ENCODE peak calls at places on chromosomes 5 and 9, in four cellular contexts. G, V, L and H are unnamed samples.
A peak's percentile ranks its signal among the peaks of the same experiment; 100 is the strongest.

GRCh38 chr9:89145086-89145485 is 33.5 kb downstream of the SHC3 start:
- DNase-seq in G (no peak), V (no peak), L (no peak), H (no peak)

GRCh38 chr9:116267021-116267420 is 113.4 kb downstream of the PAPPA start:
- DNase-seq in G (no peak), V (no peak), L (no peak), H (no peak)

GRCh38 chr9:130906727-130907416 is 10.3 kb upstream of the QRFP start:
- DNase-seq in G (no peak), V (no peak), L (no peak), H (no peak)

GRCh38 chr5:126490167-126490937 is 67.1 kb downstream of the GRAMD2B start:
- DNase-seq in G (no peak), V (no peak), L (no peak), H (no peak)

GRCh38 chr9:20611751-20612287 is 10.5 kb downstream of the MLLT3 start:
- DNase-seq in G (peak; percentile 9), V (no peak), L (peak; percentile 64), H (no peak)

GRCh38 chr9:130128251-130128650 is 44.0 kb upstream of the NCS1 start:
- DNase-seq in G (no peak), V (peak; percentile 66), L (no peak), H (no peak)

GRCh38 chr9:98547606-98548005 is 161.1 kb downstream of the GABBR2 start:
- DNase-seq in G (no peak), V (no peak), L (no peak), H (no peak)

GRCh38 chr9:134914501-134914834 is 3.2 kb downstream of the FCN1 start:
- DNase-seq in G (no peak), V (no peak), L (no peak), H (no peak)

GRCh38 chr5:177066227-177066626 is 20.5 kb upstream of the FGFR4 start:
- DNase-seq in G (no peak), V (no peak), L (no peak), H (no peak)

GRCh38 chr9:89153618-89154017 is 25.0 kb downstream of the SHC3 start:
- DNase-seq in G (no peak), V (no peak), L (no peak), H (peak; percentile 16)

GRCh38 chr5:135834639-135835529 is at the start of gene SLC25A48:
- DNase-seq in G (peak; percentile 80), V (no peak), L (peak; percentile 52), H (peak; percentile 58)

GRCh38 chr5:32600057-32600622 is 14.8 kb downstream of the SUB1 start:
- DNase-seq in G (no peak), V (no peak), L (no peak), H (no peak)

GRCh38 chr9:68895741-68896478 is 118.0 kb downstream of the PRKACG start:
- DNase-seq in G (no peak), V (peak; percentile 69), L (no peak), H (no peak)

GRCh38 chr5:138275379-138275782 is 960 bp upstream of the GFRA3 start:
- DNase-seq in G (peak; percentile 89), V (no peak), L (peak; percentile 7), H (no peak)

GRCh38 chr9:136409557-136410455 is 608 bp downstream of the ENTR1 start:
- DNase-seq in G (peak; percentile 80), V (no peak), L (peak; percentile 30), H (no peak)

GRCh38 chr5:134247411-134247810 is 21.5 kb upstream of the PPP2CA start:
- DNase-seq in G (no peak), V (no peak), L (peak; percentile 69), H (peak; percentile 54)

GRCh38 chr5:36395260-36395659 is 93.6 kb upstream of the RANBP3L start:
- DNase-seq in G (no peak), V (no peak), L (no peak), H (no peak)

GRCh38 chr9:14797442-14797841 is 74.9 kb upstream of the CER1 start:
- DNase-seq in G (no peak), V (no peak), L (no peak), H (no peak)

GRCh38 chr5:84080908-84081307 is 303.8 kb downstream of the EDIL3 start:
- DNase-seq in G (no peak), V (no peak), L (no peak), H (no peak)

GRCh38 chr5:174501461-174502069 is 222.8 kb upstream of the MSX2 start:
- DNase-seq in G (no peak), V (no peak), L (no peak), H (no peak)

GRCh38 chr9:93470391-93470790 is 17.0 kb upstream of the FAM120AOS start:
- DNase-seq in G (no peak), V (no peak), L (no peak), H (no peak)
- TF ChIP-seq YY1 in G (no peak), V (no peak), L (no peak), H (no peak)

GRCh38 chr5:61052870-61053269 is 107.9 kb downstream of the NDUFAF2 start:
- DNase-seq in G (no peak), V (no peak), L (peak; percentile 54), H (peak; percentile 93)

GRCh38 chr5:61047346-61047745 is 102.3 kb downstream of the NDUFAF2 start:
- DNase-seq in G (no peak), V (no peak), L (no peak), H (no peak)

GRCh38 chr5:61051267-61051666 is 106.3 kb downstream of the NDUFAF2 start:
- DNase-seq in G (no peak), V (no peak), L (peak; percentile 5), H (peak; percentile 47)

GRCh38 chr5:61044545-61044944 is 99.5 kb downstream of the NDUFAF2 start:
- DNase-seq in G (no peak), V (no peak), L (no peak), H (no peak)

DNA sequence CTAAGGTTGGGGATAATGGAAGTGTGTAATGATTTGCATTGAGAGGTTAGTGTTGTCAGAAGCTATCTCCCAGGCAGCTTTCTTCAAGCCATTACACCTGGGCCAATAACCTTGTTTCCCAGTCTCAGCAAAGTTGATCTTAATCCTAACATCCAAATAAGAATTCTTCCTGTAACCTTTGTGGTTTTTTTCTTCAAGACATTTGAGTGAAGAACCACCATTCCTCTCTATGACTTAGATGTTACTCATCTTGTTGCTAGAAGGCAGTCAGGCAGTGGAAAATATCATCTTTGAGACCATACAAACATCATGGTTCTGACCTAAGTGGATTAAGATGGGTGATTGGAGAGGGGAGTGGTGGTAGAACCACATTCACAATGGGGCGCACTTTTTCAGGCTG is 103.5 kb downstream of the NDUFAF2 start:
- DNase-seq in G (no peak), V (no peak), L (no peak), H (peak; percentile 88)
- TF ChIP-seq YY1 in G (no peak), V (no peak), L (no peak), H (peak; percentile 54)

DNA sequence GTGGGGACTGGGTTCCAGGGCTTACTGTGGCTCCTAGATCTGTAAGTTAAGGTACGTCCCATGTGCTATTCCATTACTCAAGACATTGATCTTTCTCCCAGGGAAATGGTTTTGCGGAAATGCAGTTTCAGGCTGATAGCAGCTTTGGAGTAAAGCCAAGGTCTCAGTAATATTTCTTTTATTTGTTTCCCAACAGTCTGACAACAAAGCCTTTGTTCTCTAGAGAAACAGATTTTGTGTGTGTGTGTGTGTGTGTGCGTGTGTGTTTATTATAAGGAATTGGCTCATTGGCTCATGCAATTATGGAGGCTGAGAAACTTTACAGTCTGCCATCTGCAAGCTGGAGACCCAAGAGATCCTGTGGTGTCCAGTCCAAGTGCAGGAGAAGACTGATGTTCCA is 12.1 kb upstream of the POC5 start:
- DNase-seq in G (no peak), V (no peak), L (no peak), H (no peak)
- TF ChIP-seq YY1 in G (no peak), V (no peak), L (no peak), H (no peak)

GRCh38 chr5:161047024-161047423 is 195.0 kb upstream of the ATP10B start:
- DNase-seq in G (no peak), V (no peak), L (no peak), H (no peak)
- TF ChIP-seq YY1 in G (no peak), V (no peak), L (no peak), H (no peak)

GRCh38 chr9:7452378-7452777 is 347.2 kb downstream of the DMAC1 start:
- DNase-seq in G (no peak), V (no peak), L (no peak), H (no peak)
- TF ChIP-seq YY1 in G (no peak), V (no peak), L (no peak), H (no peak)